ENCODE peak calls at places on chromosomes 16 and 17, in ten cellular contexts. L is adrenal gland, D is T-helper 22 cell, G is memory B cell, K is foreskin melanocyte, I is NCI-H2081, J is WTC11, Q is T-helper 17 cell, C is NCI-H748 treated with DMSO at 0.1 percent for 48 hours, P is HFFc6. H is an unnamed sample.

GRCh38 chr17:17723354-17724261 is 42.4 kb downstream of the RAI1 start:
- DNase-seq in L (no peak), D (no peak), G (no peak), K (peak; percentile 63), I (no peak), J (peak; percentile 57), Q (no peak), C (peak; percentile 70), P (peak; percentile 73), H (no peak)

GRCh38 chr16:79609861-79610260 is 9.3 kb upstream of the MAF start:
- DNase-seq in L (no peak), D (no peak), G (no peak), K (no peak), I (no peak), J (no peak), Q (no peak), C (no peak), P (no peak), H (no peak)

GRCh38 chr17:57810740-57811632 is 38.9 kb downstream of the MRPS23 start:
- DNase-seq in L (peak; percentile 26), D (no peak), G (no peak), K (peak; percentile 31), I (peak; percentile 99), J (no peak), Q (no peak), C (peak; percentile 91), P (no peak), H (no peak)

GRCh38 chr17:32771396-32771795 is 105.5 kb downstream of the MYO1D start:
- DNase-seq in L (no peak), D (no peak), G (no peak), K (peak; percentile 85), I (no peak), J (no peak), Q (no peak), C (no peak), P (no peak), H (no peak)

GRCh38 chr17:63929860-63930766 is 2.0 kb downstream of the CD79B start:
- DNase-seq in L (no peak), D (no peak), G (no peak), K (peak; percentile 69), I (no peak), J (no peak), Q (no peak), C (no peak), P (no peak), H (no peak)

GRCh38 chr17:50593321-50593720 is 32.8 kb downstream of the CACNA1G start:
- DNase-seq in L (no peak), D (no peak), G (no peak), K (no peak), I (peak; percentile 63), J (peak; percentile 64), Q (no peak), C (peak; percentile 57), P (no peak), H (no peak)

GRCh38 chr16:70331588-70332358 is 14.9 kb upstream of the DDX19A start:
- DNase-seq in L (no peak), D (no peak), G (no peak), K (no peak), I (peak; percentile 0), J (peak; percentile 38), Q (no peak), C (no peak), P (no peak), H (no peak)

GRCh38 chr17:56185491-56185890 is 32.2 kb downstream of the ANKFN1 start:
- DNase-seq in L (no peak), D (no peak), G (no peak), K (no peak), I (no peak), J (no peak), Q (no peak), C (no peak), P (peak; percentile 57), H (no peak)

H was measured in activated T-helper 1 cell treated with Interleukin-2 at 50 U/mL for 16 hours.